ENCODE peak calls at places on chromosomes 12 and 14, in eight cellular contexts. One of them, this sample, is unnamed.

GRCh38 chr12:121217066-121217465 is 7.1 kb downstream of the P2RX4 start:
- DNase-seq in DND-41: no peak
- DNase-seq in GM23338: no peak
- DNase-seq in HepG2: peak
- DNase-seq in HCT116: no peak
- DNase-seq in H1: no peak
- DNase-seq in neural progenitor cell: no peak
- DNase-seq in astrocyte: no peak
- DNase-seq in this sample: no peak

GRCh38 chr14:49461529-49462401 is 124.4 kb downstream of the RPS29 start:
- DNase-seq in DND-41: peak
- DNase-seq in GM23338: peak
- DNase-seq in HepG2: peak
- DNase-seq in HCT116: peak
- DNase-seq in H1: no peak
- DNase-seq in neural progenitor cell: peak
- DNase-seq in astrocyte: peak
- DNase-seq in this sample: peak

GRCh38 chr12:92745874-92746553 is 43.2 kb downstream of the PLEKHG7 start:
- DNase-seq in DND-41: no peak
- DNase-seq in GM23338: no peak
- DNase-seq in HepG2: no peak
- DNase-seq in HCT116: peak
- DNase-seq in H1: no peak
- DNase-seq in neural progenitor cell: no peak
- DNase-seq in astrocyte: peak
- DNase-seq in this sample: no peak

GRCh38 chr14:82757775-82758174 is 1224.1 kb upstream of the SEL1L start:
- DNase-seq in DND-41: no peak
- DNase-seq in GM23338: no peak
- DNase-seq in HepG2: no peak
- DNase-seq in HCT116: no peak
- DNase-seq in H1: no peak
- DNase-seq in neural progenitor cell: no peak
- DNase-seq in astrocyte: no peak
- DNase-seq in this sample: no peak

GRCh38 chr12:47088021-47088944 is 8.5 kb upstream of the AMIGO2 start:
- DNase-seq in DND-41: no peak
- DNase-seq in GM23338: no peak
- DNase-seq in HepG2: peak
- DNase-seq in HCT116: no peak
- DNase-seq in H1: no peak
- DNase-seq in neural progenitor cell: no peak
- DNase-seq in astrocyte: peak
- DNase-seq in this sample: no peak

GRCh38 chr12:100797786-100798580 is 3.4 kb downstream of the ANO4 start:
- DNase-seq in DND-41: no peak
- DNase-seq in GM23338: no peak
- DNase-seq in HepG2: no peak
- DNase-seq in HCT116: no peak
- DNase-seq in H1: no peak
- DNase-seq in neural progenitor cell: no peak
- DNase-seq in astrocyte: no peak
- DNase-seq in this sample: no peak

GRCh38 chr12:90366286-90366685 is 588.7 kb downstream of the CCER1 start:
- DNase-seq in DND-41: no peak
- DNase-seq in GM23338: no peak
- DNase-seq in HepG2: no peak
- DNase-seq in HCT116: no peak
- DNase-seq in H1: no peak
- DNase-seq in neural progenitor cell: no peak
- DNase-seq in astrocyte: peak
- DNase-seq in this sample: no peak

GRCh38 chr12:5379737-5380496 is 52.0 kb upstream of the NTF3 start:
- DNase-seq in DND-41: no peak
- DNase-seq in GM23338: no peak
- DNase-seq in HepG2: no peak
- DNase-seq in HCT116: peak
- DNase-seq in H1: no peak
- DNase-seq in neural progenitor cell: no peak
- DNase-seq in astrocyte: no peak
- DNase-seq in this sample: no peak

GRCh38 chr14:59020382-59020781 is 168.1 kb upstream of the DAAM1 start:
- DNase-seq in DND-41: no peak
- DNase-seq in GM23338: peak
- DNase-seq in HepG2: no peak
- DNase-seq in HCT116: peak
- DNase-seq in H1: no peak
- DNase-seq in neural progenitor cell: peak
- DNase-seq in astrocyte: peak
- DNase-seq in this sample: no peak

GRCh38 chr12:22285871-22286270 is 48.6 kb downstream of the ST8SIA1 start:
- DNase-seq in DND-41: no peak
- DNase-seq in GM23338: no peak
- DNase-seq in HepG2: no peak
- DNase-seq in HCT116: no peak
- DNase-seq in H1: no peak
- DNase-seq in neural progenitor cell: no peak
- DNase-seq in astrocyte: peak
- DNase-seq in this sample: no peak

GRCh38 chr14:21090194-21090939 is 8.1 kb downstream of the ZNF219 start:
- DNase-seq in DND-41: peak
- DNase-seq in GM23338: peak
- DNase-seq in HepG2: no peak
- DNase-seq in HCT116: no peak
- DNase-seq in H1: no peak
- DNase-seq in neural progenitor cell: peak
- DNase-seq in astrocyte: no peak
- DNase-seq in this sample: no peak

GRCh38 chr12:84978921-84979320 is 57.2 kb downstream of the TSPAN19 start:
- DNase-seq in DND-41: no peak
- DNase-seq in GM23338: no peak
- DNase-seq in HepG2: no peak
- DNase-seq in HCT116: no peak
- DNase-seq in H1: no peak
- DNase-seq in neural progenitor cell: peak
- DNase-seq in astrocyte: no peak
- DNase-seq in this sample: no peak

GRCh38 chr12:65532744-65533143 is 254.3 kb downstream of the MSRB3 start:
- DNase-seq in DND-41: peak
- DNase-seq in GM23338: no peak
- DNase-seq in HepG2: peak
- DNase-seq in HCT116: no peak
- DNase-seq in H1: no peak
- DNase-seq in neural progenitor cell: no peak
- DNase-seq in astrocyte: peak
- DNase-seq in this sample: no peak

GRCh38 chr12:54126696-54127537 is 61.9 kb downstream of the SMUG1 start:
- DNase-seq in DND-41: no peak
- DNase-seq in GM23338: peak
- DNase-seq in HepG2: no peak
- DNase-seq in HCT116: no peak
- DNase-seq in H1: no peak
- DNase-seq in neural progenitor cell: peak
- DNase-seq in astrocyte: no peak
- DNase-seq in this sample: no peak

GRCh38 chr12:67573456-67573855 is 75.1 kb upstream of the DYRK2 start:
- DNase-seq in DND-41: no peak
- DNase-seq in GM23338: no peak
- DNase-seq in HepG2: no peak
- DNase-seq in HCT116: no peak
- DNase-seq in H1: no peak
- DNase-seq in neural progenitor cell: no peak
- DNase-seq in astrocyte: no peak
- DNase-seq in this sample: no peak

GRCh38 chr14:47240755-47241437 is 434.5 kb downstream of the MDGA2 start:
- DNase-seq in DND-41: no peak
- DNase-seq in GM23338: peak
- DNase-seq in HepG2: no peak
- DNase-seq in HCT116: no peak
- DNase-seq in H1: no peak
- DNase-seq in neural progenitor cell: peak
- DNase-seq in astrocyte: no peak
- DNase-seq in this sample: no peak

GRCh38 chr14:24349742-24350141 is 10.0 kb upstream of the RIPK3 start:
- DNase-seq in DND-41: no peak
- DNase-seq in GM23338: no peak
- DNase-seq in HepG2: no peak
- DNase-seq in HCT116: no peak
- DNase-seq in H1: no peak
- DNase-seq in neural progenitor cell: no peak
- DNase-seq in astrocyte: no peak
- DNase-seq in this sample: no peak

GRCh38 chr12:5073838-5074237 is 30.2 kb downstream of the KCNA5 start:
- DNase-seq in DND-41: peak
- DNase-seq in GM23338: peak
- DNase-seq in HepG2: no peak
- DNase-seq in HCT116: peak
- DNase-seq in H1: no peak
- DNase-seq in neural progenitor cell: peak
- DNase-seq in astrocyte: no peak
- DNase-seq in this sample: no peak

GRCh38 chr12:508145-508544 is 48.4 kb downstream of the B4GALNT3 start:
- DNase-seq in DND-41: no peak
- DNase-seq in GM23338: no peak
- DNase-seq in HepG2: no peak
- DNase-seq in HCT116: no peak
- DNase-seq in H1: no peak
- DNase-seq in neural progenitor cell: no peak
- DNase-seq in astrocyte: no peak
- DNase-seq in this sample: no peak

GRCh38 chr12:57221169-57221917 is 4.7 kb downstream of the NXPH4 start:
- DNase-seq in DND-41: no peak
- DNase-seq in GM23338: no peak
- DNase-seq in HepG2: no peak
- DNase-seq in HCT116: no peak
- DNase-seq in H1: no peak
- DNase-seq in neural progenitor cell: no peak
- DNase-seq in astrocyte: no peak
- DNase-seq in this sample: no peak
- TF ChIP-seq EZH2 in DND-41: no peak
- TF ChIP-seq EZH2 in GM23338: peak
- TF ChIP-seq EZH2 in HepG2: no peak
- TF ChIP-seq EZH2 in HCT116: no peak
- TF ChIP-seq EZH2 in H1: peak
- TF ChIP-seq EZH2 in neural progenitor cell: peak
- TF ChIP-seq EZH2 in astrocyte: peak
- TF ChIP-seq EZH2 in this sample: no peak

DNA sequence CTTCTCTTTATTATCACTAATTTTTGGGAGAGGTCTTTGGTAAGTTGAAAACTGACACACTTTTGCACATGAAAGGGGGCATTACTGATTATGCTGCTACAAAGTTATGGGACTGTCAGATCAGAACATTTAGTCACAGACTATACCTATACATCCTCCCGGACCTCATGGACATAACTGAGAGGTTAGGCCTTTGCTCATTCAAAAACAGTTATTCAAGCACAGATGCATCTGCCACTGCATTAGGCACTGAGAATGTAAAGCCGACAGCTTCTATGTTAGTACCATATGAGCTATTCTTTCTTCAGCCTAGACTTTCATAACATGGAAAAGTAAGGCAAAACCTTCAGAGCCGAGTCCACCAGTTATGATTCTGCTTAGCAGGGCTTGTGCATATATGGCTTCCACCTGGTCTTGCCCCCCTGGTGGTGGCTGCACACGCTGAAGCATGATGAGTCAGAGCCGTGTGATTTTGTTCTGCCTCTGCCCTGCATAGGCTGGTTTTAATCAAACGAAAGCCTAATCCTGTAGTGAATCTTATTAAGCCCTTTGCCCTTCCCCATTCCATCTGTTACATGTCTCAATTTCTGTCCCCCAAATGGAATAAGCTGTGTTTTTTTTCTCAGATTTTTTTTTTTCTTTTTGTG is 21.8 kb upstream of the RNU6-8 start:
- DNase-seq in DND-41: peak
- DNase-seq in GM23338: peak
- DNase-seq in HepG2: peak
- DNase-seq in HCT116: no peak
- DNase-seq in H1: no peak
- DNase-seq in neural progenitor cell: peak
- DNase-seq in astrocyte: peak
- DNase-seq in this sample: no peak
- TF ChIP-seq CTCF in DND-41: peak
- TF ChIP-seq CTCF in GM23338: no peak
- TF ChIP-seq CTCF in HepG2: peak
- TF ChIP-seq CTCF in HCT116: peak
- TF ChIP-seq CTCF in H1: no peak
- TF ChIP-seq CTCF in neural progenitor cell: peak
- TF ChIP-seq CTCF in astrocyte: peak
- TF ChIP-seq CTCF in this sample: no peak

DNA sequence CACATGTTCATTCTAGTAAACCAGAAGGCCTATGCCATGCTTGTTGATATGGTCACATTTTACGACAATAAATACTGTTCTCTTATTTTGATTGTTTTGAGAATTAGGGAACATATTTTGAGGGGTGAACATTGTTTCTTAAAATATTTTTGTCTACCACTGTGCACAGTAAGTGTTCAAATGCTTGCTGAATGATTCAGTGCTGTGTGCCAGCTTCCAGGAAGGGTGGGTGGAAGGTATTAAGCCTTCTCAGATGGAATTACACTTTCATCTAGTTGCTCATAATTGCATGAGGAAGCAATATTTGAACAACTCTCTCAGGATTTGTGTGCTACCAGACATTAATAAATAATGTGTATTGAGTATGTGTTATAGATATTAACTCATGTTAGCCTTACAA is 15.5 kb upstream of the TMX1 start:
- DNase-seq in DND-41: no peak
- DNase-seq in GM23338: no peak
- DNase-seq in HepG2: no peak
- DNase-seq in HCT116: no peak
- DNase-seq in H1: no peak
- DNase-seq in neural progenitor cell: no peak
- DNase-seq in astrocyte: peak
- DNase-seq in this sample: no peak
- H3K4me2 ChIP-seq in DND-41: no peak
- H3K4me2 ChIP-seq in GM23338: no peak
- H3K4me2 ChIP-seq in HepG2: no peak
- H3K4me2 ChIP-seq in HCT116: no peak
- H3K4me2 ChIP-seq in H1: no peak
- H3K4me2 ChIP-seq in neural progenitor cell: no peak
- H3K4me2 ChIP-seq in astrocyte: no peak
- H3K4me2 ChIP-seq in this sample: no peak

DNA sequence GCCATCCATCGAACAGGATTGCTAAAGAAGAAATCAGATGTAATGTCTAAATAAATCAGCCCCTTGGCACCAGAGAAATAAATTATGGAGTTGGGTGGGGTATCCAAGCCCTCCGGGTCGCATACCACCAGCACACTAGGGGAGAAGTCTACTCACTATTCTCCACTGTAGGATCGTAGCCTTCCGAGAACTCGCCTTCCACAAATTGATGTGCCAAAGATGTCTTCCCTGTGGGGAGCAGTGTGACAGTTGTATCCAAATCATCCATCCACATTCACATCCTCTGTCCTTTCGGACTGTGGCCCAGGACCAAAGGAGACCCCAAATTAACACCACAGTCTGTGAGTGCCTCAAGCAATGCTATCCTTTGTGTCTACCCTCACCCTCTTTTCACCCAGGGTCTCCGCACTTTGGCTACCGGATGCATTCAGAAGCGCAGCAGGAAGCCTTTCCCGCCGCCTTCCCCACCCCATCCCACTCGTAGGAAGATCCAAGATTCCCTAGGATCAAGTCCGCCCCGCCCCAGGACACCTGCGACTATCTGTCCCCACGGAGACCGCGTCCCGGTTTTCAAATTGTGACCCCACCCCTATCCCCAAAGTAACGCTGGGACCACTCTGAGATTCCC is 786 bp downstream of the RHEBL1 start:
- DNase-seq in DND-41: no peak
- DNase-seq in GM23338: no peak
- DNase-seq in HepG2: no peak
- DNase-seq in HCT116: no peak
- DNase-seq in H1: no peak
- DNase-seq in neural progenitor cell: no peak
- DNase-seq in astrocyte: no peak
- DNase-seq in this sample: no peak
- TF ChIP-seq EZH2 in DND-41: no peak
- TF ChIP-seq EZH2 in GM23338: no peak
- TF ChIP-seq EZH2 in HepG2: no peak
- TF ChIP-seq EZH2 in HCT116: no peak
- TF ChIP-seq EZH2 in H1: no peak
- TF ChIP-seq EZH2 in neural progenitor cell: no peak
- TF ChIP-seq EZH2 in astrocyte: no peak
- TF ChIP-seq EZH2 in this sample: no peak